ENCODE peak calls at places on chromosomes 5 and 9, in eight cellular contexts. O, X, V, B, T, R, F and C are unnamed samples.

GRCh38 chr9:122657527-122657926 is at the start of gene OR1B1:
- DNase-seq in X (no peak), T (no peak), O (no peak), V (no peak), B (no peak), R (no peak), F (no peak), C (no peak)

GRCh38 chr9:12658531-12659209 is 34.5 kb upstream of the TYRP1 start:
- DNase-seq in V (no peak), O (no peak), B (no peak), R (no peak), F (no peak), T (no peak), X (no peak), C (no peak)

GRCh38 chr9:121991305-121991661 is 101.8 kb downstream of the TTLL11 start:
- DNase-seq in O (no peak), T (no peak), V (no peak), R (no peak), B (no peak), X (no peak), F (no peak), C (no peak)

GRCh38 chr5:56456002-56456401 is 222.9 kb upstream of the ANKRD55 start:
- DNase-seq in R (no peak), O (no peak), T (no peak), V (no peak), X (no peak), F (peak), B (no peak), C (peak)

GRCh38 chr5:179620703-179621350 is 2.6 kb downstream of the HNRNPH1 start:
- DNase-seq in T (no peak), O (no peak), F (peak), V (no peak), R (no peak), X (no peak), B (no peak), C (no peak)

GRCh38 chr9:83403864-83404263 is 134.3 kb downstream of the FRMD3 start:
- DNase-seq in O (no peak), B (no peak), T (no peak), V (no peak), R (no peak), X (no peak), F (peak), C (peak)

GRCh38 chr9:21836437-21837161 is 34.2 kb downstream of the MTAP start:
- DNase-seq in R (no peak), B (no peak), V (no peak), O (peak), X (no peak), T (no peak), F (peak), C (peak)

GRCh38 chr5:14743601-14744295 is 79.2 kb downstream of the OTULIN start:
- DNase-seq in R (no peak), V (no peak), B (no peak), T (no peak), O (peak), X (no peak), F (no peak), C (peak)

GRCh38 chr9:120445974-120446373 is 134.0 kb downstream of the CDK5RAP2 start:
- DNase-seq in F (no peak), B (no peak), X (no peak), R (no peak), O (no peak), V (no peak), T (no peak), C (no peak)

GRCh38 chr5:61933787-61934626 is 372.0 kb upstream of the KIF2A start:
- DNase-seq in T (no peak), X (no peak), V (no peak), F (peak), R (peak), O (peak), B (no peak), C (peak)

GRCh38 chr5:56588636-56589485 is 226.5 kb upstream of the MAP3K1 start:
- DNase-seq in O (no peak), B (peak), X (peak), V (peak), F (no peak), R (no peak), T (peak), C (no peak)